ENCODE peak calls at places on chromosomes 11 and 22, in four cellular contexts. One of them, this sample, is unnamed.
A peak's percentile ranks its signal among the peaks of the same experiment; 100 is the strongest.

GRCh38 chr22:26922804-26923203 is 265.4 kb downstream of the MIAT start:
- DNase-seq in IMR-90: no peak
- DNase-seq in keratinocyte: no peak
- DNase-seq in endothelial cell of umbilical vein: no peak
- DNase-seq in this sample: no peak

GRCh38 chr11:748007-748359 is 719 bp downstream of the TALDO1 start:
- DNase-seq in IMR-90: no peak
- DNase-seq in keratinocyte: no peak
- DNase-seq in endothelial cell of umbilical vein: no peak
- DNase-seq in this sample: peak; percentile 23

GRCh38 chr11:55707029-55707428 is 45.0 kb downstream of the OR4C6 start:
- DNase-seq in keratinocyte: no peak
- DNase-seq in IMR-90: peak; percentile 33
- DNase-seq in endothelial cell of umbilical vein: peak; percentile 32
- DNase-seq in this sample: peak; percentile 44

GRCh38 chr11:11220786-11221185 is 132.3 kb downstream of the CSNK2A3 start:
- DNase-seq in endothelial cell of umbilical vein: no peak
- DNase-seq in keratinocyte: no peak
- DNase-seq in IMR-90: no peak
- DNase-seq in this sample: no peak

GRCh38 chr11:45393826-45394225 is 107.7 kb upstream of the SYT13 start:
- DNase-seq in endothelial cell of umbilical vein: no peak
- DNase-seq in IMR-90: no peak
- DNase-seq in keratinocyte: no peak
- DNase-seq in this sample: no peak

GRCh38 chr22:37279469-37279868 is 2.8 kb upstream of the CYTH4 start:
- DNase-seq in keratinocyte: no peak
- DNase-seq in endothelial cell of umbilical vein: no peak
- DNase-seq in IMR-90: peak; percentile 9
- DNase-seq in this sample: no peak

GRCh38 chr22:21033895-21034294 is 1.5 kb upstream of the SLC7A4 start:
- DNase-seq in endothelial cell of umbilical vein: no peak
- DNase-seq in IMR-90: no peak
- DNase-seq in keratinocyte: no peak
- DNase-seq in this sample: no peak

GRCh38 chr22:41500303-41500702 is 31.4 kb downstream of the ACO2 start:
- DNase-seq in keratinocyte: no peak
- DNase-seq in IMR-90: no peak
- DNase-seq in endothelial cell of umbilical vein: no peak
- DNase-seq in this sample: no peak

GRCh38 chr11:46463701-46464100 is 72.1 kb upstream of the CHRM4 start:
- DNase-seq in keratinocyte: no peak
- DNase-seq in endothelial cell of umbilical vein: no peak
- DNase-seq in IMR-90: no peak
- DNase-seq in this sample: no peak

GRCh38 chr11:63871962-63872832 is 33.3 kb downstream of the MARK2 start:
- DNase-seq in keratinocyte: peak; percentile 54
- DNase-seq in IMR-90: peak; percentile 93
- DNase-seq in endothelial cell of umbilical vein: peak; percentile 81
- DNase-seq in this sample: peak; percentile 85

GRCh38 chr11:62669420-62670161 is 1.9 kb upstream of the UQCC3 start:
- DNase-seq in keratinocyte: no peak
- DNase-seq in endothelial cell of umbilical vein: no peak
- DNase-seq in IMR-90: no peak
- DNase-seq in this sample: no peak

GRCh38 chr11:69468911-69469885 is 12.3 kb upstream of the LINC01488 start:
- DNase-seq in endothelial cell of umbilical vein: no peak
- DNase-seq in keratinocyte: no peak
- DNase-seq in IMR-90: no peak
- DNase-seq in this sample: no peak

GRCh38 chr22:24063986-24064385 is 52.9 kb downstream of the CABIN1 start:
- DNase-seq in keratinocyte: no peak
- DNase-seq in IMR-90: no peak
- DNase-seq in endothelial cell of umbilical vein: no peak
- DNase-seq in this sample: no peak

GRCh38 chr11:110991621-110992355 is 253.7 kb upstream of the POU2AF2 start:
- DNase-seq in keratinocyte: no peak
- DNase-seq in endothelial cell of umbilical vein: no peak
- DNase-seq in IMR-90: no peak
- DNase-seq in this sample: no peak

GRCh38 chr11:69295079-69295994 is 1.4 kb downstream of the MYEOV start:
- DNase-seq in keratinocyte: no peak
- DNase-seq in IMR-90: no peak
- DNase-seq in endothelial cell of umbilical vein: no peak
- DNase-seq in this sample: peak; percentile 74

GRCh38 chr22:26690654-26691376 is 33.4 kb downstream of the MIAT start:
- DNase-seq in IMR-90: no peak
- DNase-seq in keratinocyte: no peak
- DNase-seq in endothelial cell of umbilical vein: peak; percentile 55
- DNase-seq in this sample: no peak

GRCh38 chr11:2704896-2705606 is 5.3 kb upstream of the KCNQ1OT1 start:
- DNase-seq in endothelial cell of umbilical vein: no peak
- DNase-seq in keratinocyte: no peak
- DNase-seq in IMR-90: no peak
- DNase-seq in this sample: no peak

GRCh38 chr11:121071456-121072236 is 29.4 kb upstream of the TECTA start:
- DNase-seq in IMR-90: no peak
- DNase-seq in endothelial cell of umbilical vein: peak; percentile 40
- DNase-seq in keratinocyte: no peak
- DNase-seq in this sample: no peak

GRCh38 chr22:37240941-37241320 is 3.1 kb downstream of the RAC2 start:
- DNase-seq in endothelial cell of umbilical vein: no peak
- DNase-seq in keratinocyte: no peak
- DNase-seq in IMR-90: no peak
- DNase-seq in this sample: no peak

GRCh38 chr11:35274909-35275807 is 136.2 kb downstream of the CD44 start:
- DNase-seq in keratinocyte: no peak
- DNase-seq in endothelial cell of umbilical vein: no peak
- DNase-seq in IMR-90: no peak
- DNase-seq in this sample: no peak

GRCh38 chr22:30538280-30538679 is 8.3 kb downstream of the SEC14L6 start:
- DNase-seq in endothelial cell of umbilical vein: no peak
- DNase-seq in keratinocyte: peak; percentile 21
- DNase-seq in IMR-90: peak; percentile 19
- DNase-seq in this sample: no peak

GRCh38 chr11:67056267-67056639 is 394 bp upstream of the RHOD start:
- DNase-seq in keratinocyte: no peak
- DNase-seq in IMR-90: no peak
- DNase-seq in endothelial cell of umbilical vein: no peak
- DNase-seq in this sample: no peak

GRCh38 chr22:39144101-39144815 is 8.2 kb downstream of the CBX7 start:
- DNase-seq in IMR-90: peak; percentile 30
- DNase-seq in keratinocyte: no peak
- DNase-seq in endothelial cell of umbilical vein: no peak
- DNase-seq in this sample: no peak

GRCh38 chr22:40220316-40221054 is 42.8 kb downstream of the TNRC6B start:
- DNase-seq in IMR-90: no peak
- DNase-seq in keratinocyte: no peak
- DNase-seq in endothelial cell of umbilical vein: peak; percentile 69
- DNase-seq in this sample: no peak

GRCh38 chr22:47073101-47073500 is 310.7 kb downstream of the TBC1D22A start:
- DNase-seq in keratinocyte: no peak
- DNase-seq in endothelial cell of umbilical vein: no peak
- DNase-seq in IMR-90: no peak
- DNase-seq in this sample: no peak

GRCh38 chr11:134039726-134040385 is 29.0 kb upstream of the JAM3 start:
- DNase-seq in keratinocyte: no peak
- DNase-seq in IMR-90: no peak
- DNase-seq in endothelial cell of umbilical vein: no peak
- DNase-seq in this sample: no peak

GRCh38 chr22:38316340-38317236 is 645 bp downstream of the CSNK1E start:
- DNase-seq in keratinocyte: no peak
- DNase-seq in endothelial cell of umbilical vein: peak; percentile 70
- DNase-seq in IMR-90: peak; percentile 51
- DNase-seq in this sample: peak; percentile 79

GRCh38 chr11:18650859-18651557 is 16.9 kb upstream of the SPTY2D1 start:
- DNase-seq in IMR-90: peak; percentile 69
- DNase-seq in endothelial cell of umbilical vein: peak; percentile 58
- DNase-seq in keratinocyte: no peak
- DNase-seq in this sample: peak; percentile 63

GRCh38 chr22:45818130-45819085 is 146.8 kb downstream of the ATXN10 start:
- DNase-seq in keratinocyte: no peak
- DNase-seq in endothelial cell of umbilical vein: no peak
- DNase-seq in IMR-90: no peak
- DNase-seq in this sample: no peak

GRCh38 chr11:102421262-102421661 is 31.3 kb downstream of the TMEM123 start:
- DNase-seq in endothelial cell of umbilical vein: no peak
- DNase-seq in IMR-90: no peak
- DNase-seq in keratinocyte: no peak
- DNase-seq in this sample: no peak

GRCh38 chr11:18567081-18567480 is 21.5 kb downstream of the UEVLD start:
- DNase-seq in IMR-90: peak; percentile 35
- DNase-seq in keratinocyte: no peak
- DNase-seq in endothelial cell of umbilical vein: no peak
- DNase-seq in this sample: no peak

GRCh38 chr11:31922450-31922849 is 111.3 kb upstream of the PAX6 start:
- DNase-seq in IMR-90: no peak
- DNase-seq in endothelial cell of umbilical vein: no peak
- DNase-seq in keratinocyte: no peak
- DNase-seq in this sample: no peak

GRCh38 chr11:38524945-38525344 is 1926.9 kb upstream of the RAG2 start:
- DNase-seq in keratinocyte: no peak
- DNase-seq in IMR-90: no peak
- DNase-seq in endothelial cell of umbilical vein: no peak
- DNase-seq in this sample: no peak

GRCh38 chr11:65890324-65891179 is at the start of gene CCDC85B:
- DNase-seq in IMR-90: peak; percentile 95
- DNase-seq in endothelial cell of umbilical vein: peak; percentile 96
- DNase-seq in keratinocyte: no peak
- DNase-seq in this sample: peak; percentile 91

GRCh38 chr11:8294251-8294935 is 30.7 kb upstream of the LMO1 start:
- DNase-seq in IMR-90: no peak
- DNase-seq in endothelial cell of umbilical vein: no peak
- DNase-seq in keratinocyte: no peak
- DNase-seq in this sample: no peak

GRCh38 chr11:64094463-64095223 is 58.9 kb downstream of the FLRT1 start:
- DNase-seq in IMR-90: peak; percentile 81
- DNase-seq in keratinocyte: peak; percentile 5
- DNase-seq in endothelial cell of umbilical vein: peak; percentile 25
- DNase-seq in this sample: peak; percentile 58

GRCh38 chr11:72838691-72839305 is 24.6 kb downstream of the ATG16L2 start:
- DNase-seq in IMR-90: peak; percentile 33
- DNase-seq in endothelial cell of umbilical vein: no peak
- DNase-seq in keratinocyte: no peak
- DNase-seq in this sample: no peak
- H3K9me1 ChIP-seq in IMR-90: peaks cover 25% of the 10 kb centered on the region
- H3K9me1 ChIP-seq in endothelial cell of umbilical vein: no peaks in the 10 kb centered on the region
- H3K9me1 ChIP-seq in keratinocyte: no peaks in the 10 kb centered on the region
- H3K9me1 ChIP-seq in this sample: no peaks in the 10 kb centered on the region

GRCh38 chr11:78390809-78391208 is 26.8 kb downstream of the GAB2 start:
- DNase-seq in keratinocyte: no peak
- DNase-seq in IMR-90: no peak
- DNase-seq in endothelial cell of umbilical vein: no peak
- DNase-seq in this sample: no peak

GRCh38 chr11:78385205-78385604 is 32.4 kb downstream of the GAB2 start:
- DNase-seq in IMR-90: no peak
- DNase-seq in endothelial cell of umbilical vein: no peak
- DNase-seq in keratinocyte: no peak
- DNase-seq in this sample: no peak

GRCh38 chr11:78384231-78384630 is 33.4 kb downstream of the GAB2 start:
- DNase-seq in keratinocyte: no peak
- DNase-seq in IMR-90: no peak
- DNase-seq in endothelial cell of umbilical vein: no peak
- DNase-seq in this sample: no peak

GRCh38 chr11:78381867-78382266 is 35.8 kb downstream of the GAB2 start:
- DNase-seq in endothelial cell of umbilical vein: no peak
- DNase-seq in keratinocyte: no peak
- DNase-seq in IMR-90: no peak
- DNase-seq in this sample: no peak

GRCh38 chr11:78386551-78386950 is 31.1 kb downstream of the GAB2 start:
- DNase-seq in IMR-90: no peak
- DNase-seq in keratinocyte: no peak
- DNase-seq in endothelial cell of umbilical vein: no peak
- DNase-seq in this sample: no peak
- H3K9me1 ChIP-seq in IMR-90: peaks cover 3% of the 10 kb centered on the region
- H3K9me1 ChIP-seq in keratinocyte: no peaks in the 10 kb centered on the region
- H3K9me1 ChIP-seq in endothelial cell of umbilical vein: no peaks in the 10 kb centered on the region
- H3K9me1 ChIP-seq in this sample: no peaks in the 10 kb centered on the region

DNA sequence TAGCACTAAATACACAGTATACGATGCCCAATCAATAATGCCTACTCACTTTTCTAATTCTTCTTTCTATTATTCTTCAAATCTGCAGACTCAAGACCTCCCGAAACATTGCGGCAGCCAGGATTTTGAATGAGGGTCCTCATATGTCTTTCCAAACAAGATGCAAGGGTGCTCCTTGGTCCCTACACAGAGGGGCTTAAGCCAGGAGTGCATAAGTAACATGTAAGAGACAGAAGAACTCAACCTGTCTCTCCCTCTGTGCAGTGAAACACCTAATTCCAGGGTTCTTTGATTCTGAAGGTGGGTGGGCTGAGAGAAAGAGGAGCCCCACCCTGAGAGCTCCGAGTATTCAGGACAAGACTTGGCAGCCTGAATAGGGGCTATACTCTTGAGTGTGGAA is 117.6 kb downstream of the ZNF280B start:
- DNase-seq in IMR-90: no peak
- DNase-seq in keratinocyte: no peak
- DNase-seq in endothelial cell of umbilical vein: no peak
- DNase-seq in this sample: peak; percentile 26
- H3K9me1 ChIP-seq in IMR-90: no peaks in the 10 kb centered on the region
- H3K9me1 ChIP-seq in keratinocyte: no peaks in the 10 kb centered on the region
- H3K9me1 ChIP-seq in endothelial cell of umbilical vein: no peaks in the 10 kb centered on the region
- H3K9me1 ChIP-seq in this sample: no peaks in the 10 kb centered on the region

GRCh38 chr11:119578466-119579220 is 150.4 kb downstream of the NECTIN1 start:
- DNase-seq in keratinocyte: no peak
- DNase-seq in endothelial cell of umbilical vein: no peak
- DNase-seq in IMR-90: no peak
- DNase-seq in this sample: no peak
- H3K9me1 ChIP-seq in keratinocyte: no peaks in the 10 kb centered on the region
- H3K9me1 ChIP-seq in endothelial cell of umbilical vein: no peaks in the 10 kb centered on the region
- H3K9me1 ChIP-seq in IMR-90: no peaks in the 10 kb centered on the region
- H3K9me1 ChIP-seq in this sample: no peaks in the 10 kb centered on the region

GRCh38 chr11:114158886-114159285 is 99.4 kb downstream of the ZBTB16 start:
- DNase-seq in endothelial cell of umbilical vein: no peak
- DNase-seq in IMR-90: peak; percentile 56
- DNase-seq in keratinocyte: no peak
- DNase-seq in this sample: no peak
- H3K9me1 ChIP-seq in endothelial cell of umbilical vein: no peaks in the 10 kb centered on the region
- H3K9me1 ChIP-seq in IMR-90: peaks cover 3% of the 10 kb centered on the region
- H3K9me1 ChIP-seq in keratinocyte: no peaks in the 10 kb centered on the region
- H3K9me1 ChIP-seq in this sample: no peaks in the 10 kb centered on the region

GRCh38 chr11:104476454-104476853 is 312.5 kb upstream of the PDGFD start:
- DNase-seq in keratinocyte: no peak
- DNase-seq in endothelial cell of umbilical vein: no peak
- DNase-seq in IMR-90: no peak
- DNase-seq in this sample: no peak

GRCh38 chr11:104476898-104477297 is 313.0 kb upstream of the PDGFD start:
- DNase-seq in IMR-90: no peak
- DNase-seq in endothelial cell of umbilical vein: no peak
- DNase-seq in keratinocyte: no peak
- DNase-seq in this sample: no peak
- H3K9me1 ChIP-seq in IMR-90: no peaks in the 10 kb centered on the region
- H3K9me1 ChIP-seq in endothelial cell of umbilical vein: no peaks in the 10 kb centered on the region
- H3K9me1 ChIP-seq in keratinocyte: no peaks in the 10 kb centered on the region
- H3K9me1 ChIP-seq in this sample: no peaks in the 10 kb centered on the region